ENCODE peak calls at places on chromosomes 12 and 14, in eight cellular contexts. N, L, F, P, J, R, Y and G are unnamed samples.

GRCh38 chr12:98883231-98883630 is 238.1 kb downstream of the APAF1 start:
- DNase-seq in R (no peak), Y (no peak), L (no peak), P (no peak), F (no peak), J (no peak), N (peak; percentile 21), G (no peak)

GRCh38 chr14:78327426-78328210 is 157.4 kb downstream of the NRXN3 start:
- DNase-seq in Y (peak; percentile 66), J (no peak), P (no peak), L (no peak), F (no peak), N (no peak), R (no peak), G (no peak)

GRCh38 chr12:68119724-68120211 is 39.8 kb downstream of the IFNG start:
- DNase-seq in N (peak; percentile 24), P (no peak), F (no peak), Y (peak; percentile 85), J (no peak), L (no peak), R (peak; percentile 8), G (no peak)

GRCh38 chr12:111361073-111361716 is 7.7 kb downstream of the PHETA1 start:
- DNase-seq in N (no peak), L (no peak), J (no peak), Y (no peak), P (no peak), R (no peak), F (no peak), G (no peak)

GRCh38 chr12:59007620-59008019 is 87.3 kb upstream of the LRIG3 start:
- DNase-seq in R (no peak), F (no peak), Y (no peak), J (no peak), L (no peak), P (no peak), N (no peak), G (no peak)

GRCh38 chr12:92543872-92544271 is 158.9 kb upstream of the PLEKHG7 start:
- DNase-seq in F (no peak), J (no peak), L (no peak), R (no peak), Y (no peak), N (no peak), P (no peak), G (no peak)

GRCh38 chr14:61524211-61524806 is 171.0 kb upstream of the HIF1A start:
- DNase-seq in F (no peak), P (no peak), L (peak; percentile 24), Y (peak; percentile 79), J (no peak), R (no peak), N (no peak), G (no peak)

GRCh38 chr12:47340391-47341015 is 260.7 kb upstream of the AMIGO2 start:
- DNase-seq in P (no peak), Y (no peak), N (no peak), L (no peak), J (no peak), R (no peak), F (no peak), G (no peak)

GRCh38 chr12:21751517-21751916 is 23.0 kb downstream of the KCNJ8 start:
- DNase-seq in L (no peak), N (no peak), Y (peak; percentile 7), F (no peak), P (no peak), J (no peak), R (no peak), G (no peak)

GRCh38 chr14:68730811-68731425 is 61.9 kb downstream of the ZFP36L1 start:
- DNase-seq in P (no peak), F (no peak), L (no peak), Y (no peak), N (no peak), R (no peak), J (no peak), G (no peak)

GRCh38 chr12:81077329-81077685 is 572 bp upstream of the ACSS3 start:
- DNase-seq in N (no peak), L (peak; percentile 42), P (no peak), R (no peak), J (peak; percentile 65), Y (peak; percentile 50), F (no peak), G (no peak)

GRCh38 chr12:105338954-105339353 is 8.5 kb downstream of the C12orf75 start:
- DNase-seq in F (no peak), P (no peak), Y (no peak), L (no peak), R (no peak), N (no peak), J (no peak), G (no peak)

GRCh38 chr14:48731260-48731659 is 854.9 kb downstream of the RPS29 start:
- DNase-seq in F (no peak), L (no peak), N (no peak), P (no peak), Y (peak; percentile 46), R (no peak), J (no peak), G (no peak)

GRCh38 chr12:80218925-80219714 is 119.8 kb downstream of the OTOGL start:
- DNase-seq in N (no peak), Y (no peak), L (no peak), R (no peak), J (no peak), F (no peak), P (no peak), G (no peak)

GRCh38 chr14:60931206-60931605 is 49.7 kb downstream of the TRMT5 start:
- DNase-seq in J (no peak), L (no peak), Y (peak; percentile 74), N (no peak), F (no peak), P (no peak), R (no peak), G (no peak)

GRCh38 chr12:79690606-79691298 is at the start of gene PAWR:
- DNase-seq in Y (peak; percentile 98), L (peak; percentile 80), R (no peak), N (no peak), J (peak; percentile 61), F (no peak), P (peak; percentile 85), G (peak; percentile 83)

GRCh38 chr12:6211421-6211869 is 11.2 kb downstream of the CD9 start:
- DNase-seq in P (no peak), R (no peak), J (no peak), L (peak; percentile 91), N (no peak), Y (no peak), F (no peak), G (no peak)

GRCh38 chr14:59208224-59208814 is 19.9 kb downstream of the DAAM1 start:
- DNase-seq in L (peak; percentile 66), J (no peak), R (no peak), N (no peak), Y (no peak), P (no peak), F (no peak), G (no peak)

GRCh38 chr12:31715283-31715825 is 13.5 kb downstream of the AMN1 start:
- DNase-seq in Y (no peak), P (no peak), N (no peak), F (no peak), J (no peak), R (no peak), L (no peak), G (no peak)

GRCh38 chr14:23409966-23410635 is 2.0 kb upstream of the MYH6 start:
- DNase-seq in F (no peak), L (no peak), J (peak; percentile 82), N (no peak), Y (no peak), R (no peak), P (no peak), G (no peak)

GRCh38 chr14:77862154-77862783 is 62.4 kb downstream of the ADCK1 start:
- DNase-seq in Y (peak; percentile 76), L (peak; percentile 86), N (peak; percentile 57), F (peak; percentile 61), R (peak; percentile 57), J (peak; percentile 85), P (peak; percentile 89), G (peak; percentile 83)

GRCh38 chr14:102893452-102893851 is 29.0 kb upstream of the AMN start:
- DNase-seq in Y (no peak), N (no peak), P (no peak), J (no peak), L (peak; percentile 92), R (no peak), F (no peak), G (no peak)

GRCh38 chr14:52977798-52978197 is 26.9 kb upstream of the FERMT2 start:
- DNase-seq in P (no peak), N (no peak), L (no peak), J (no peak), F (no peak), Y (peak; percentile 44), R (no peak), G (no peak)

GRCh38 chr14:49105512-49105911 is 480.7 kb downstream of the RPS29 start:
- DNase-seq in Y (no peak), N (no peak), F (no peak), J (no peak), R (no peak), L (no peak), P (no peak), G (no peak)

GRCh38 chr14:94994245-94994644 is 163.1 kb downstream of the DICER1 start:
- DNase-seq in J (no peak), F (no peak), L (no peak), Y (no peak), N (no peak), R (no peak), P (no peak), G (no peak)

GRCh38 chr14:104882325-104882973 is 17.4 kb downstream of the CEP170B start:
- DNase-seq in Y (peak; percentile 68), J (peak; percentile 33), N (no peak), F (no peak), L (no peak), P (no peak), R (no peak), G (no peak)

GRCh38 chr14:64363265-64363840 is 24.8 kb upstream of the MTHFD1 start:
- DNase-seq in Y (no peak), J (no peak), N (no peak), L (no peak), P (no peak), R (no peak), F (no peak), G (no peak)

GRCh38 chr12:15830538-15830937 is 41.4 kb upstream of the EPS8 start:
- DNase-seq in N (no peak), L (peak; percentile 55), J (no peak), P (no peak), R (no peak), F (no peak), Y (no peak), G (no peak)

GRCh38 chr12:52402377-52402776 is 3.8 kb downstream of the KRT82 start:
- DNase-seq in N (no peak), Y (no peak), L (no peak), R (no peak), F (no peak), J (no peak), P (no peak), G (no peak)

GRCh38 chr14:38316922-38317321 is 61.0 kb upstream of the CLEC14A start:
- DNase-seq in N (no peak), F (no peak), P (no peak), J (no peak), Y (peak; percentile 74), R (no peak), L (no peak), G (no peak)

GRCh38 chr12:112961074-112961473 is 17.2 kb upstream of the OAS2 start:
- DNase-seq in N (no peak), R (no peak), Y (no peak), P (no peak), L (no peak), F (no peak), J (no peak), G (no peak)